ENCODE peak calls at places on chromosome 6, in eight cellular contexts. One of them, this sample, is unnamed.

GRCh38 chr6:136113736-136114173 is 136.4 kb downstream of the MTFR2 start:
- DNase-seq in cardiac muscle cell: peak; percentile 76
- DNase-seq in astrocyte of the cerebellum: peak; percentile 46
- DNase-seq in A673: peak; percentile 88
- DNase-seq in tibial artery: no peak
- DNase-seq in A549: peak; percentile 31
- DNase-seq in mammary epithelial cell: peak; percentile 19
- DNase-seq in heart left ventricle: peak; percentile 75
- DNase-seq in this sample: no peak

GRCh38 chr6:157281570-157281969 is 41.7 kb downstream of the TMEM242 start:
- DNase-seq in cardiac muscle cell: no peak
- DNase-seq in astrocyte of the cerebellum: no peak
- DNase-seq in A673: peak; percentile 35
- DNase-seq in tibial artery: no peak
- DNase-seq in A549: peak; percentile 38
- DNase-seq in mammary epithelial cell: no peak
- DNase-seq in heart left ventricle: no peak
- DNase-seq in this sample: no peak

GRCh38 chr6:3584611-3585010 is 127.8 kb upstream of the SLC22A23 start:
- DNase-seq in cardiac muscle cell: no peak
- DNase-seq in astrocyte of the cerebellum: no peak
- DNase-seq in A673: no peak
- DNase-seq in tibial artery: no peak
- DNase-seq in A549: no peak
- DNase-seq in mammary epithelial cell: no peak
- DNase-seq in heart left ventricle: no peak
- DNase-seq in this sample: no peak

GRCh38 chr6:22826961-22827360 is 257.6 kb downstream of the HDGFL1 start:
- DNase-seq in cardiac muscle cell: no peak
- DNase-seq in astrocyte of the cerebellum: no peak
- DNase-seq in A673: no peak
- DNase-seq in tibial artery: no peak
- DNase-seq in A549: peak; percentile 27
- DNase-seq in mammary epithelial cell: peak; percentile 82
- DNase-seq in heart left ventricle: no peak
- DNase-seq in this sample: no peak

GRCh38 chr6:17831135-17831534 is 124.4 kb upstream of the NUP153 start:
- DNase-seq in cardiac muscle cell: no peak
- DNase-seq in astrocyte of the cerebellum: peak; percentile 68
- DNase-seq in A673: no peak
- DNase-seq in tibial artery: no peak
- DNase-seq in A549: no peak
- DNase-seq in mammary epithelial cell: peak; percentile 35
- DNase-seq in heart left ventricle: no peak
- DNase-seq in this sample: no peak

GRCh38 chr6:134173936-134174789 is 121.7 kb upstream of the SLC2A12 start:
- DNase-seq in cardiac muscle cell: peak; percentile 87
- DNase-seq in astrocyte of the cerebellum: peak; percentile 77
- DNase-seq in A673: peak; percentile 93
- DNase-seq in tibial artery: peak; percentile 88
- DNase-seq in A549: peak; percentile 82
- DNase-seq in mammary epithelial cell: peak; percentile 74
- DNase-seq in heart left ventricle: peak; percentile 83
- DNase-seq in this sample: peak; percentile 75

GRCh38 chr6:5205877-5206840 is 54.6 kb downstream of the LYRM4 start:
- DNase-seq in cardiac muscle cell: peak; percentile 46
- DNase-seq in astrocyte of the cerebellum: peak; percentile 46
- DNase-seq in A673: peak; percentile 71
- DNase-seq in tibial artery: peak; percentile 82
- DNase-seq in A549: peak; percentile 29
- DNase-seq in mammary epithelial cell: peak; percentile 47
- DNase-seq in heart left ventricle: peak; percentile 74
- DNase-seq in this sample: no peak

GRCh38 chr6:155955038-155955437 is 499.4 kb upstream of the NOX3 start:
- DNase-seq in cardiac muscle cell: no peak
- DNase-seq in astrocyte of the cerebellum: no peak
- DNase-seq in A673: no peak
- DNase-seq in tibial artery: no peak
- DNase-seq in A549: no peak
- DNase-seq in mammary epithelial cell: no peak
- DNase-seq in heart left ventricle: no peak
- DNase-seq in this sample: no peak

GRCh38 chr6:41122373-41122772 is 31.8 kb downstream of the TREML1 start:
- DNase-seq in cardiac muscle cell: no peak
- DNase-seq in astrocyte of the cerebellum: no peak
- DNase-seq in A673: no peak
- DNase-seq in tibial artery: no peak
- DNase-seq in A549: no peak
- DNase-seq in mammary epithelial cell: peak; percentile 38
- DNase-seq in heart left ventricle: no peak
- DNase-seq in this sample: no peak

GRCh38 chr6:10429638-10430427 is 15.0 kb upstream of the TFAP2A start:
- DNase-seq in cardiac muscle cell: peak; percentile 57
- DNase-seq in astrocyte of the cerebellum: peak; percentile 42
- DNase-seq in A673: peak; percentile 85
- DNase-seq in tibial artery: no peak
- DNase-seq in A549: peak; percentile 64
- DNase-seq in mammary epithelial cell: peak; percentile 74
- DNase-seq in heart left ventricle: no peak
- DNase-seq in this sample: peak; percentile 69

GRCh38 chr6:35023091-35023490 is 118.0 kb downstream of the TCP11 start:
- DNase-seq in cardiac muscle cell: no peak
- DNase-seq in astrocyte of the cerebellum: no peak
- DNase-seq in A673: no peak
- DNase-seq in tibial artery: no peak
- DNase-seq in A549: no peak
- DNase-seq in mammary epithelial cell: no peak
- DNase-seq in heart left ventricle: no peak
- DNase-seq in this sample: no peak

GRCh38 chr6:32854376-32855178 is 585 bp downstream of the PSMB9 start:
- DNase-seq in cardiac muscle cell: no peak
- DNase-seq in astrocyte of the cerebellum: no peak
- DNase-seq in A673: no peak
- DNase-seq in tibial artery: peak; percentile 71
- DNase-seq in A549: no peak
- DNase-seq in mammary epithelial cell: peak; percentile 36
- DNase-seq in heart left ventricle: peak; percentile 50
- DNase-seq in this sample: peak; percentile 70

GRCh38 chr6:138250513-138251247 is 32.4 kb upstream of the PBOV1 start:
- DNase-seq in cardiac muscle cell: no peak
- DNase-seq in astrocyte of the cerebellum: peak; percentile 69
- DNase-seq in A673: no peak
- DNase-seq in tibial artery: peak; percentile 73
- DNase-seq in A549: no peak
- DNase-seq in mammary epithelial cell: peak; percentile 90
- DNase-seq in heart left ventricle: peak; percentile 39
- DNase-seq in this sample: no peak

GRCh38 chr6:107894821-107895396 is 63.1 kb downstream of the SEC63 start:
- DNase-seq in cardiac muscle cell: no peak
- DNase-seq in astrocyte of the cerebellum: no peak
- DNase-seq in A673: no peak
- DNase-seq in tibial artery: no peak
- DNase-seq in A549: peak; percentile 11
- DNase-seq in mammary epithelial cell: peak; percentile 35
- DNase-seq in heart left ventricle: no peak
- DNase-seq in this sample: no peak

GRCh38 chr6:124480021-124480430 is 482.2 kb upstream of the RNF217 start:
- DNase-seq in cardiac muscle cell: no peak
- DNase-seq in astrocyte of the cerebellum: no peak
- DNase-seq in A673: peak; percentile 47
- DNase-seq in tibial artery: no peak
- DNase-seq in A549: no peak
- DNase-seq in mammary epithelial cell: no peak
- DNase-seq in heart left ventricle: no peak
- DNase-seq in this sample: no peak

GRCh38 chr6:137736048-137736846 is 130.8 kb upstream of the TNFAIP3 start:
- DNase-seq in cardiac muscle cell: no peak
- DNase-seq in astrocyte of the cerebellum: no peak
- DNase-seq in A673: no peak
- DNase-seq in tibial artery: no peak
- DNase-seq in A549: no peak
- DNase-seq in mammary epithelial cell: no peak
- DNase-seq in heart left ventricle: no peak
- DNase-seq in this sample: peak; percentile 48

GRCh38 chr6:118042855-118043254 is 135.8 kb downstream of the SLC35F1 start:
- DNase-seq in cardiac muscle cell: no peak
- DNase-seq in astrocyte of the cerebellum: no peak
- DNase-seq in A673: no peak
- DNase-seq in tibial artery: no peak
- DNase-seq in A549: no peak
- DNase-seq in mammary epithelial cell: no peak
- DNase-seq in heart left ventricle: no peak
- DNase-seq in this sample: no peak

GRCh38 chr6:159646136-159646535 is 46.9 kb downstream of the SOD2 start:
- DNase-seq in cardiac muscle cell: no peak
- DNase-seq in astrocyte of the cerebellum: no peak
- DNase-seq in A673: no peak
- DNase-seq in tibial artery: no peak
- DNase-seq in A549: no peak
- DNase-seq in mammary epithelial cell: no peak
- DNase-seq in heart left ventricle: no peak
- DNase-seq in this sample: no peak

GRCh38 chr6:132247381-132248159 is 153.7 kb downstream of the MOXD1 start:
- DNase-seq in cardiac muscle cell: no peak
- DNase-seq in astrocyte of the cerebellum: no peak
- DNase-seq in A673: no peak
- DNase-seq in tibial artery: no peak
- DNase-seq in A549: no peak
- DNase-seq in mammary epithelial cell: no peak
- DNase-seq in heart left ventricle: no peak
- DNase-seq in this sample: no peak

GRCh38 chr6:132246632-132247270 is 154.5 kb downstream of the MOXD1 start:
- DNase-seq in cardiac muscle cell: no peak
- DNase-seq in astrocyte of the cerebellum: no peak
- DNase-seq in A673: no peak
- DNase-seq in tibial artery: no peak
- DNase-seq in A549: no peak
- DNase-seq in mammary epithelial cell: no peak
- DNase-seq in heart left ventricle: no peak
- DNase-seq in this sample: no peak

GRCh38 chr6:132244744-132245143 is 156.5 kb downstream of the MOXD1 start:
- DNase-seq in cardiac muscle cell: no peak
- DNase-seq in astrocyte of the cerebellum: no peak
- DNase-seq in A673: no peak
- DNase-seq in tibial artery: no peak
- DNase-seq in A549: no peak
- DNase-seq in mammary epithelial cell: no peak
- DNase-seq in heart left ventricle: no peak
- DNase-seq in this sample: no peak
- TF ChIP-seq CTCF in cardiac muscle cell: no peak
- TF ChIP-seq CTCF in astrocyte of the cerebellum: no peak
- TF ChIP-seq CTCF in A673: no peak
- TF ChIP-seq CTCF in tibial artery: no peak
- TF ChIP-seq CTCF in A549: no peak
- TF ChIP-seq CTCF in mammary epithelial cell: no peak
- TF ChIP-seq CTCF in heart left ventricle: no peak
- TF ChIP-seq CTCF in this sample: no peak

GRCh38 chr6:42510795-42511194 is 53.0 kb upstream of the UBR2 start:
- DNase-seq in cardiac muscle cell: no peak
- DNase-seq in astrocyte of the cerebellum: no peak
- DNase-seq in A673: no peak
- DNase-seq in tibial artery: no peak
- DNase-seq in A549: no peak
- DNase-seq in mammary epithelial cell: no peak
- DNase-seq in heart left ventricle: no peak
- DNase-seq in this sample: no peak
- TF ChIP-seq CTCF in cardiac muscle cell: no peak
- TF ChIP-seq CTCF in astrocyte of the cerebellum: no peak
- TF ChIP-seq CTCF in A673: no peak
- TF ChIP-seq CTCF in tibial artery: no peak
- TF ChIP-seq CTCF in A549: no peak
- TF ChIP-seq CTCF in mammary epithelial cell: peak; percentile 12
- TF ChIP-seq CTCF in heart left ventricle: no peak
- TF ChIP-seq CTCF in this sample: no peak

GRCh38 chr6:69705954-69706353 is 90.9 kb downstream of the LMBRD1 start:
- DNase-seq in cardiac muscle cell: no peak
- DNase-seq in astrocyte of the cerebellum: no peak
- DNase-seq in A673: no peak
- DNase-seq in tibial artery: no peak
- DNase-seq in A549: peak; percentile 5
- DNase-seq in mammary epithelial cell: no peak
- DNase-seq in heart left ventricle: no peak
- DNase-seq in this sample: no peak
- TF ChIP-seq CTCF in cardiac muscle cell: no peak
- TF ChIP-seq CTCF in astrocyte of the cerebellum: no peak
- TF ChIP-seq CTCF in A673: peak; percentile 24
- TF ChIP-seq CTCF in tibial artery: no peak
- TF ChIP-seq CTCF in A549: no peak
- TF ChIP-seq CTCF in mammary epithelial cell: no peak
- TF ChIP-seq CTCF in heart left ventricle: no peak
- TF ChIP-seq CTCF in this sample: no peak

GRCh38 chr6:147384029-147384428 is 124.5 kb upstream of the SAMD5 start:
- DNase-seq in cardiac muscle cell: no peak
- DNase-seq in astrocyte of the cerebellum: no peak
- DNase-seq in A673: no peak
- DNase-seq in tibial artery: no peak
- DNase-seq in A549: no peak
- DNase-seq in mammary epithelial cell: no peak
- DNase-seq in heart left ventricle: no peak
- DNase-seq in this sample: no peak

GRCh38 chr6:147381734-147382133 is 126.8 kb upstream of the SAMD5 start:
- DNase-seq in cardiac muscle cell: no peak
- DNase-seq in astrocyte of the cerebellum: no peak
- DNase-seq in A673: no peak
- DNase-seq in tibial artery: no peak
- DNase-seq in A549: no peak
- DNase-seq in mammary epithelial cell: no peak
- DNase-seq in heart left ventricle: no peak
- DNase-seq in this sample: no peak

GRCh38 chr6:147378819-147379218 is 129.7 kb upstream of the SAMD5 start:
- DNase-seq in cardiac muscle cell: no peak
- DNase-seq in astrocyte of the cerebellum: no peak
- DNase-seq in A673: no peak
- DNase-seq in tibial artery: no peak
- DNase-seq in A549: no peak
- DNase-seq in mammary epithelial cell: no peak
- DNase-seq in heart left ventricle: no peak
- DNase-seq in this sample: no peak

GRCh38 chr6:147384737-147385710 is 123.5 kb upstream of the SAMD5 start:
- DNase-seq in cardiac muscle cell: no peak
- DNase-seq in astrocyte of the cerebellum: no peak
- DNase-seq in A673: no peak
- DNase-seq in tibial artery: no peak
- DNase-seq in A549: no peak
- DNase-seq in mammary epithelial cell: no peak
- DNase-seq in heart left ventricle: no peak
- DNase-seq in this sample: no peak

DNA sequence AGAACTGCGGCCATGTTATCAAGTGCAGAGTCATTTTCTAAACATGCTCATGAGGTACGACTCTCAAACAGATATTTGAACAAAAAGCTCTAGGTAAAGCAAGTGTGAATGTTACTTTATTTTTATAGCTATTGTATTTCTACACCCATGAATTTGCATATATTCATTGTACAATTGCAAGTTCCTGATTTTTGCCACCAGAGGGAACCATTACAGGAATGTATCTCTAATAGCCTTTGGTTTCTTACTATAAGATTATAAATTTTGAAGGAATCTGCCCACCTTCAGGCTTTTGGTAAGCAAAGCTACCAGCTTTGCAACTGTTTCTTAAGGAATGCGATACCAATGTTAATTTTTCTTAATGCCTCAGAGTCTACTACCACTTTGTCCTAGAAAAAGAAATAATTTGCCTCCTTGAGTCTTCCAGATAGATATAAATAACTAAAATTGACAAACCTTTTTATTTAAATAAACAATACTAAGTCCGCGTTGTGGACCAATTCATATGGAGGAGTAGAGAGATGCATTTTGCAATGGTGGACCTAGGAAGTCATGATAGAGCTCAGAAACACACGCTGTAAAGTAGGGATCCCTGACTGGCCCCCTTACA is 125.4 kb upstream of the SAMD5 start:
- DNase-seq in cardiac muscle cell: peak; percentile 37
- DNase-seq in astrocyte of the cerebellum: peak; percentile 28
- DNase-seq in A673: peak; percentile 65
- DNase-seq in tibial artery: no peak
- DNase-seq in A549: peak; percentile 21
- DNase-seq in mammary epithelial cell: peak; percentile 19
- DNase-seq in heart left ventricle: no peak
- DNase-seq in this sample: no peak
- TF ChIP-seq CTCF in cardiac muscle cell: peak; percentile 60
- TF ChIP-seq CTCF in astrocyte of the cerebellum: peak; percentile 40
- TF ChIP-seq CTCF in A673: peak; percentile 77
- TF ChIP-seq CTCF in tibial artery: peak; percentile 23
- TF ChIP-seq CTCF in A549: peak; percentile 34
- TF ChIP-seq CTCF in mammary epithelial cell: peak; percentile 53
- TF ChIP-seq CTCF in heart left ventricle: peak; percentile 55
- TF ChIP-seq CTCF in this sample: no peak